ENCODE peak calls at places on chromosomes 6 and 20, in six cellular contexts. C is NCI-H446, I is thyroid gland, U is sciatic nerve, T is hepatic stellate cell, J is AG10803. N is an unnamed sample.

GRCh38 chr6:129251669-129252376 is 368.9 kb downstream of the LAMA2 start:
- DNase-seq in C (peak; percentile 43), I (peak; percentile 39), U (no peak), T (peak; percentile 18), J (peak; percentile 77), N (peak; percentile 73)

GRCh38 chr6:7143161-7143974 is 35.6 kb downstream of the RREB1 start:
- DNase-seq in C (no peak), I (no peak), U (no peak), T (no peak), J (no peak), N (peak; percentile 86)

GRCh38 chr6:110513001-110513400 is 36.6 kb upstream of the SLC22A16 start:
- DNase-seq in C (no peak), I (no peak), U (no peak), T (no peak), J (peak; percentile 47), N (no peak)

GRCh38 chr6:158761746-158762145 is 57.4 kb downstream of the EZR start:
- DNase-seq in C (no peak), I (no peak), U (no peak), T (no peak), J (no peak), N (no peak)

GRCh38 chr20:58808296-58809046 is 42.2 kb downstream of the GNAS-AS1 start:
- DNase-seq in C (no peak), I (no peak), U (no peak), T (no peak), J (no peak), N (no peak)

GRCh38 chr6:70956191-70956450 is 739 bp downstream of the B3GAT2 start:
- DNase-seq in C (no peak), I (no peak), U (no peak), T (no peak), J (no peak), N (no peak)

GRCh38 chr20:3255728-3256127 is 16.7 kb upstream of the SLC4A11 start:
- DNase-seq in C (no peak), I (no peak), U (no peak), T (no peak), J (no peak), N (no peak)

GRCh38 chr20:4956200-4956810 is 45.0 kb downstream of the SLC23A2 start:
- DNase-seq in C (no peak), I (no peak), U (no peak), T (peak; percentile 50), J (peak; percentile 63), N (peak; percentile 60)

GRCh38 chr6:138428943-138429616 is 25.1 kb downstream of the HEBP2 start:
- DNase-seq in C (no peak), I (no peak), U (no peak), T (peak; percentile 58), J (peak; percentile 71), N (peak; percentile 34)

GRCh38 chr6:84066536-84066935 is 33.0 kb downstream of the MRAP2 start:
- DNase-seq in C (no peak), I (no peak), U (no peak), T (no peak), J (no peak), N (no peak)

GRCh38 chr6:130215526-130215925 is 7.2 kb downstream of the SAMD3 start:
- DNase-seq in C (no peak), I (no peak), U (no peak), T (no peak), J (no peak), N (no peak)